ENCODE peak calls at places on chromosomes 1 and 21, in six cellular contexts. F is EH; T is NCI-H345; P is CD8-positive, alpha-beta memory T cell; Z is body of pancreas; X is stimulated activated CD4-positive, alpha-beta T cell treated with anti-CD3 and anti-CD28 coated beads, Interleukin-15, amount 100 ng/mL, for 1 hour. K is an unnamed sample.

GRCh38 chr21:23574932-23575331 is 2032.3 kb downstream of the MRPL39 start:
- DNase-seq in P (no peak), F (no peak), Z (no peak), T (no peak), X (no peak), K (no peak)

GRCh38 chr21:31446206-31446900 is 102.3 kb upstream of the TIAM1 start:
- DNase-seq in X (no peak), F (no peak), Z (no peak), T (no peak), P (peak), K (peak)

GRCh38 chr1:160830321-160831153 is 32.1 kb downstream of the CD244 start:
- DNase-seq in P (peak), X (peak), F (peak), T (peak), Z (peak), K (peak)

GRCh38 chr21:37861561-37861960 is 54.7 kb downstream of the KCNJ6 start:
- DNase-seq in X (no peak), F (no peak), P (no peak), T (no peak), Z (no peak), K (no peak)

GRCh38 chr1:105087496-105087895 is 1337.8 kb downstream of the AMY1C start:
- DNase-seq in F (no peak), Z (peak), P (no peak), T (no peak), X (no peak), K (no peak)

GRCh38 chr1:164576311-164577271 is 17.6 kb downstream of the PBX1 start:
- DNase-seq in Z (no peak), F (peak), T (no peak), X (no peak), P (no peak), K (no peak)

GRCh38 chr1:176903474-176903873 is 261.0 kb downstream of the ASTN1 start:
- DNase-seq in X (no peak), P (no peak), T (no peak), Z (no peak), F (peak), K (no peak)

GRCh38 chr1:182442333-182442732 is 7.6 kb upstream of the RGSL1 start:
- DNase-seq in P (no peak), Z (no peak), X (no peak), F (no peak), T (no peak), K (no peak)

GRCh38 chr1:213231795-213232231 is 180.8 kb downstream of the RPS6KC1 start:
- DNase-seq in T (peak), X (no peak), P (no peak), Z (no peak), F (peak), K (no peak)

GRCh38 chr1:81706650-81707435 is 93.9 kb upstream of the ADGRL2 start:
- DNase-seq in F (peak), T (no peak), Z (no peak), X (no peak), P (no peak), K (no peak)

GRCh38 chr1:221704291-221704690 is 37.6 kb downstream of the DUSP10 start:
- DNase-seq in X (no peak), P (no peak), F (no peak), Z (no peak), T (no peak), K (no peak)

GRCh38 chr1:33654267-33654832 is 181.9 kb downstream of the ZSCAN20 start:
- DNase-seq in X (no peak), F (peak), Z (no peak), T (no peak), P (no peak), K (no peak)

GRCh38 chr1:153349363-153350340 is 1.0 kb upstream of the PGLYRP4 start:
- DNase-seq in Z (no peak), X (no peak), P (no peak), F (no peak), T (peak), K (no peak)

GRCh38 chr1:40316595-40317393 is at the start of gene COL9A2:
- DNase-seq in T (peak), F (peak), P (peak), X (peak), Z (peak), K (peak)

GRCh38 chr1:202807367-202807925 is 775 bp downstream of the KDM5B start:
- DNase-seq in P (peak), T (peak), F (peak), Z (peak), X (no peak), K (peak)

GRCh38 chr1:29703596-29703995 is 467.3 kb downstream of the PTPRU start:
- DNase-seq in P (no peak), X (no peak), T (peak), Z (peak), F (peak), K (no peak)

GRCh38 chr1:231387770-231388669 is 34.1 kb downstream of the EGLN1 start:
- DNase-seq in Z (no peak), X (no peak), P (no peak), T (no peak), F (peak), K (no peak)

GRCh38 chr21:32347351-32347750 is 45.5 kb downstream of the URB1 start:
- DNase-seq in T (no peak), Z (no peak), F (no peak), P (no peak), X (no peak), K (no peak)

GRCh38 chr1:155801149-155801548 is 55.9 kb downstream of the GON4L start:
- DNase-seq in P (no peak), F (peak), X (no peak), Z (no peak), T (no peak), K (no peak)

GRCh38 chr1:67880056-67880601 is 46.9 kb upstream of the GNG12 start:
- DNase-seq in F (peak), T (peak), P (no peak), Z (peak), X (no peak), K (no peak)

GRCh38 chr1:197912739-197913494 is 4.3 kb upstream of the LHX9 start:
- DNase-seq in F (no peak), Z (no peak), P (no peak), T (no peak), X (no peak), K (no peak)

GRCh38 chr1:215417122-215417521 is 150.0 kb upstream of the KCTD3 start:
- DNase-seq in Z (no peak), F (peak), P (no peak), T (no peak), X (no peak), K (no peak)

GRCh38 chr1:189623336-189623735 is 854.3 kb downstream of the BRINP3 start:
- DNase-seq in Z (no peak), F (no peak), T (no peak), P (no peak), X (no peak), K (no peak)

GRCh38 chr1:42929434-42930177 is 29.1 kb downstream of the SLC2A1 start:
- DNase-seq in T (no peak), Z (no peak), F (no peak), P (no peak), X (no peak), K (no peak)

GRCh38 chr1:17318262-17318661 is 10.3 kb downstream of the PADI4 start:
- DNase-seq in F (no peak), T (no peak), P (no peak), Z (no peak), X (no peak), K (no peak)

GRCh38 chr1:26824735-26825134 is 1.8 kb upstream of the ZDHHC18 start:
- DNase-seq in Z (no peak), F (no peak), X (no peak), T (no peak), P (no peak), K (no peak)

GRCh38 chr1:208054485-208054884 is 143.6 kb upstream of the CD34 start:
- DNase-seq in F (peak), Z (no peak), X (no peak), T (no peak), P (no peak), K (no peak)

GRCh38 chr1:82838066-82838465 is 1037.3 kb downstream of the ADGRL2 start:
- DNase-seq in F (peak), T (no peak), P (no peak), X (no peak), Z (no peak), K (no peak)

GRCh38 chr1:27521336-27522147 is 31.6 kb upstream of the WASF2 start:
- DNase-seq in X (no peak), Z (no peak), F (no peak), T (no peak), P (peak), K (peak)

GRCh38 chr1:36560621-36561364 is 78.1 kb upstream of the CSF3R start:
- DNase-seq in T (no peak), Z (no peak), F (no peak), P (no peak), X (no peak), K (no peak)

GRCh38 chr1:69700770-69701169 is 133.0 kb downstream of the LRRC7 start:
- DNase-seq in X (no peak), F (peak), T (no peak), Z (peak), P (no peak), K (no peak)

GRCh38 chr21:32494946-32495703 is 82.6 kb downstream of the EVA1C start:
- DNase-seq in P (no peak), X (no peak), Z (no peak), F (peak), T (no peak), K (no peak)